ENCODE peak calls at places on chromosomes 3 and 15, in four cellular contexts. J is heart left ventricle, V is Peyer's patch, S is AG04450. I is an unnamed sample. For H3K27me3, the result is how much of the 10 kb centered on the place peaks cover.

GRCh38 chr3:190301591-190301990 is 20.7 kb downstream of the CLDN1 start:
- DNase-seq in S (no peak), V (no peak), J (no peak), I (no peak)

GRCh38 chr3:197372076-197372661 is 73.8 kb upstream of the DLG1 start:
- DNase-seq in J (no peak), S (peak), V (no peak), I (no peak)

GRCh38 chr3:122493296-122493695 is 21.4 kb downstream of the KPNA1 start:
- DNase-seq in V (no peak), J (no peak), S (no peak), I (no peak)

GRCh38 chr3:59818033-59818936 is 768.5 kb upstream of the CFAP20DC start:
- DNase-seq in V (no peak), J (peak), S (peak), I (peak)

GRCh38 chr3:158168996-158169573 is 59.2 kb downstream of the RSRC1 start:
- DNase-seq in V (no peak), J (no peak), S (no peak), I (no peak)

GRCh38 chr3:118587037-118587741 is 447.5 kb downstream of the IGSF11 start:
- DNase-seq in V (no peak), J (no peak), S (no peak), I (no peak)

GRCh38 chr15:76667943-76668715 is 237.0 kb downstream of the SCAPER start:
- DNase-seq in J (no peak), V (no peak), S (no peak), I (no peak)

GRCh38 chr3:75224419-75224818 is 439.7 kb upstream of the FRG2C start:
- DNase-seq in S (no peak), V (no peak), J (no peak), I (no peak)

GRCh38 chr15:40281057-40281850 is 1.6 kb downstream of the ANKRD63 start:
- DNase-seq in V (no peak), J (no peak), S (no peak), I (no peak)

GRCh38 chr3:134079761-134080160 is 50.0 kb upstream of the SLCO2A1 start:
- DNase-seq in J (no peak), V (no peak), S (no peak), I (no peak)

GRCh38 chr15:95162069-95162468 is 930.7 kb downstream of the MCTP2 start:
- DNase-seq in S (no peak), V (no peak), J (no peak), I (no peak)

GRCh38 chr3:50587806-50588758 is 18.8 kb downstream of the HEMK1 start:
- DNase-seq in J (no peak), S (no peak), V (no peak), I (no peak)

GRCh38 chr3:134384963-134385362 is 10.7 kb upstream of the AMOTL2 start:
- DNase-seq in S (no peak), J (no peak), V (no peak), I (no peak)

GRCh38 chr3:31832576-31832975 is 148.5 kb downstream of the OSBPL10 start:
- DNase-seq in J (no peak), V (no peak), S (no peak), I (no peak)

GRCh38 chr15:39583586-39584265 is 2.8 kb downstream of the THBS1 start:
- DNase-seq in V (no peak), J (no peak), S (no peak), I (peak)

GRCh38 chr3:187936676-187937075 is 191.4 kb upstream of the BCL6 start:
- DNase-seq in J (no peak), V (no peak), S (no peak), I (no peak)
- H3K27me3 ChIP-seq in J (under half), V (under half), S (under half), I (under half)

GRCh38 chr3:83971693-83972092 is 987.1 kb upstream of the CADM2 start:
- DNase-seq in V (no peak), J (no peak), S (no peak), I (no peak)
- H3K4me3 ChIP-seq in V (no peak), J (no peak), S (no peak), I (no peak)

GRCh38 chr15:85886345-85886935 is 91.7 kb upstream of the KLHL25 start:
- DNase-seq in V (no peak), J (no peak), S (no peak), I (no peak)

GRCh38 chr15:85890620-85890980 is 95.9 kb upstream of the KLHL25 start:
- DNase-seq in S (no peak), V (no peak), J (no peak), I (no peak)

GRCh38 chr15:85891470-85891869 is 96.7 kb upstream of the KLHL25 start:
- DNase-seq in V (no peak), S (no peak), J (no peak), I (no peak)

GRCh38 chr15:85892232-85892631 is 97.5 kb upstream of the KLHL25 start:
- DNase-seq in J (no peak), V (no peak), S (no peak), I (no peak)

DNA sequence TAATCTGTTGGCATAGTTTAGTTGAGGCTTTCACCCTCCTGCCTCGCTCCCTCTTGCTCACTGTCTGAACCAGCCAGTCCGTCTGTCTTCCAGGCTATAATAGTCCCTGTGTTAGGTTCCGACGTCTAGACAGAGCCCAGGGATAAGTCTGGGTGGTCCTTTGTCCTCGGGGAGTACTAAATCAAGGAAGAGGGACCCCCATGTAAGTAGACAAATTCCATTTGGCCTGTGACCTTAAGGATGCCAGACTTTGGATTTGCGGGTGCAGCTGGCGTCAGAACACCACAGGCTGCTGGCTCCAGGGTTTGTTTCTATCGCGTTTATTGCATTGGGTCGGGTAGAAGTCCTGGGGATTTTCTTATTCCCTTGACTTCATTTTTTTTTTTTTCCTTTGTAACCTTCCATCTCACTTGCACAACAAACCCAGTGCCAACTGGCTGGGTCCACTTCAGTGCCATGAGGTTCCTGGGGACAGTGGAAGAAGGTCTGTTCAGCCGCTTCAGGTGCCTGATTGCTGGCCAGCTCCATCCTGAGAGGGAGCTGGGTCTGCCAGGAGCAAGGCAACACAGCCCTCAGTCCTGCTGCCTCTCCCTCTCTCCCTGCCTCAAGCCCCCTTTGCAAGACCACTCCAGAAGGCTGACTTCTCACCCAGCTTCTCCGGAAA is 95.4 kb upstream of the KLHL25 start:
- DNase-seq in J (no peak), V (no peak), S (no peak), I (no peak)
- H3K27me3 ChIP-seq in J (under half), V (under half), S (under half), I (under half)

GRCh38 chr15:29345549-29346525 is 76.2 kb upstream of the NSMCE3 start:
- DNase-seq in S (no peak), J (no peak), V (no peak), I (no peak)
- H3K4me3 ChIP-seq in S (no peak), J (no peak), V (no peak), I (no peak)

GRCh38 chr15:96359772-96360498 is 29.4 kb downstream of the NR2F2 start:
- DNase-seq in S (no peak), V (no peak), J (peak), I (no peak)
- H3K27me3 ChIP-seq in S (under half), V (under half), J (half or more), I (under half)

GRCh38 chr3:127134887-127135240 is 58.1 kb upstream of the PRR23E start:
- DNase-seq in J (no peak), S (no peak), V (no peak), I (no peak)
- H3K4me3 ChIP-seq in J (peak), S (no peak), V (peak), I (peak)